ENCODE peak calls at places on chromosomes 11 and 22, in ten cellular contexts. Y is fibroblast of mammary gland; H is mesendoderm; W is Ammon's horn; V is endothelial cell; B is GM10248; O is NCI-H1105 treated with DMSO at 0.1 percent for 48 hours; Q is heart right ventricle; Z is occipital lobe; C is activated T-cell treated with anti-CD3 and anti-CD28 coated beads, Interleukin-2, amount 50 U/mL, for 72 hours. I is an unnamed sample.

GRCh38 chr11:93547768-93548167 is 4.6 kb upstream of the SMCO4 start:
- DNase-seq in Y (no peak), H (no peak), W (no peak), V (no peak), B (no peak), O (no peak), Q (no peak), Z (no peak), C (no peak), I (no peak)

GRCh38 chr22:25487508-25487907 is 77.0 kb upstream of the GRK3 start:
- DNase-seq in Y (no peak), H (no peak), W (no peak), V (no peak), B (no peak), O (no peak), Q (no peak), Z (no peak), C (no peak), I (no peak)

GRCh38 chr22:17540481-17540880 is 22.8 kb upstream of the SLC25A18 start:
- DNase-seq in Y (no peak), H (peak), W (no peak), V (peak), B (no peak), O (no peak), Q (no peak), Z (no peak), C (no peak), I (no peak)

GRCh38 chr22:40036591-40037225 is 42.0 kb downstream of the FAM83F start:
- DNase-seq in Y (peak), H (peak), W (peak), V (peak), B (peak), O (peak), Q (peak), Z (peak), C (peak), I (peak)

GRCh38 chr22:19825904-19826618 is 28.6 kb downstream of the GNB1L start:
- DNase-seq in Y (no peak), H (no peak), W (no peak), V (no peak), B (no peak), O (no peak), Q (no peak), Z (no peak), C (no peak), I (no peak)

GRCh38 chr11:127816959-127817358 is 770.4 kb downstream of the ETS1 start:
- DNase-seq in Y (no peak), H (no peak), W (no peak), V (no peak), B (no peak), O (no peak), Q (no peak), Z (no peak), C (no peak), I (no peak)

GRCh38 chr11:74185695-74186094 is 14.6 kb downstream of the PPME1 start:
- DNase-seq in Y (no peak), H (no peak), W (no peak), V (no peak), B (no peak), O (no peak), Q (no peak), Z (no peak), C (no peak), I (no peak)

GRCh38 chr11:35919244-35919643 is 24.6 kb upstream of the LDLRAD3 start:
- DNase-seq in Y (no peak), H (peak), W (peak), V (no peak), B (no peak), O (peak), Q (no peak), Z (peak), C (no peak), I (no peak)

GRCh38 chr11:105368711-105369110 is 229.1 kb upstream of the CARD18 start:
- DNase-seq in Y (no peak), H (no peak), W (no peak), V (no peak), B (no peak), O (no peak), Q (no peak), Z (no peak), C (no peak), I (no peak)

GRCh38 chr11:116397556-116398167 is 375.1 kb downstream of the BUD13 start:
- DNase-seq in Y (no peak), H (no peak), W (no peak), V (no peak), B (no peak), O (no peak), Q (no peak), Z (no peak), C (no peak), I (no peak)

GRCh38 chr22:44366372-44367310 is 53.9 kb upstream of the SHISAL1 start:
- DNase-seq in Y (no peak), H (no peak), W (no peak), V (no peak), B (no peak), O (no peak), Q (peak), Z (no peak), C (no peak), I (no peak)

GRCh38 chr22:30802202-30803166 is 107.8 kb downstream of the OSBP2 start:
- DNase-seq in Y (peak), H (peak), W (peak), V (peak), B (peak), O (peak), Q (peak), Z (peak), C (peak), I (peak)

GRCh38 chr11:19025799-19026406 is 34.6 kb downstream of the MRGPRX2 start:
- DNase-seq in Y (peak), H (no peak), W (no peak), V (no peak), B (no peak), O (no peak), Q (peak), Z (no peak), C (no peak), I (no peak)

GRCh38 chr11:44716256-44716655 is 10.5 kb upstream of the TSPAN18 start:
- DNase-seq in Y (no peak), H (no peak), W (no peak), V (no peak), B (no peak), O (no peak), Q (no peak), Z (no peak), C (no peak), I (no peak)

GRCh38 chr11:70244698-70245097 is 25.8 kb upstream of the PPFIA1 start:
- DNase-seq in Y (peak), H (no peak), W (no peak), V (no peak), B (no peak), O (no peak), Q (no peak), Z (no peak), C (no peak), I (no peak)

GRCh38 chr22:48559647-48560388 is 1267.9 kb downstream of the BRD1 start:
- DNase-seq in Y (no peak), H (no peak), W (no peak), V (no peak), B (no peak), O (no peak), Q (no peak), Z (no peak), C (no peak), I (no peak)

GRCh38 chr11:73217131-73217809 is 811 bp upstream of the P2RY2 start:
- DNase-seq in Y (no peak), H (no peak), W (no peak), V (no peak), B (no peak), O (no peak), Q (no peak), Z (no peak), C (no peak), I (no peak)

GRCh38 chr11:29120329-29120695 is 896.5 kb downstream of the KCNA4 start:
- DNase-seq in Y (no peak), H (no peak), W (no peak), V (no peak), B (no peak), O (no peak), Q (no peak), Z (no peak), C (no peak), I (no peak)

GRCh38 chr11:723120-723883 is 17.3 kb downstream of the EPS8L2 start:
- DNase-seq in Y (peak), H (no peak), W (peak), V (no peak), B (peak), O (peak), Q (no peak), Z (no peak), C (peak), I (peak)

GRCh38 chr11:133821776-133822175 is 23.5 kb downstream of the SPATA19 start:
- DNase-seq in Y (peak), H (peak), W (peak), V (peak), B (peak), O (peak), Q (peak), Z (peak), C (peak), I (peak)

GRCh38 chr11:91955206-91955605 is 269.4 kb upstream of the FAT3 start:
- DNase-seq in Y (no peak), H (no peak), W (no peak), V (no peak), B (no peak), O (no peak), Q (no peak), Z (no peak), C (no peak), I (no peak)

GRCh38 chr22:50581950-50582561 is 593 bp downstream of the CHKB start:
- DNase-seq in Y (no peak), H (peak), W (peak), V (no peak), B (no peak), O (peak), Q (no peak), Z (no peak), C (peak), I (peak)

GRCh38 chr11:16778286-16778685 is 39.8 kb downstream of the C11orf58 start:
- DNase-seq in Y (no peak), H (no peak), W (no peak), V (no peak), B (no peak), O (peak), Q (no peak), Z (no peak), C (no peak), I (no peak)